ENCODE peak calls at places on chromosomes 11 and 22, in four cellular contexts. L is fibroblast of mammary gland, Z is brain microvascular endothelial cell, F is GM12865. G is an unnamed sample.

GRCh38 chr22:21707677-21708076 is 27.9 kb downstream of the YPEL1 start:
- DNase-seq in Z (no peak), F (no peak), L (no peak), G (no peak)

GRCh38 chr11:96055706-96056387 is 131.9 kb upstream of the MTMR2 start:
- DNase-seq in Z (peak; percentile 44), L (peak; percentile 72), F (no peak), G (no peak)

GRCh38 chr11:119479685-119480275 is 56.8 kb upstream of the THY1 start:
- DNase-seq in L (peak; percentile 42), Z (peak; percentile 44), F (peak; percentile 35), G (no peak)

GRCh38 chr11:119531623-119532022 is 108.7 kb upstream of the THY1 start:
- DNase-seq in Z (no peak), F (no peak), L (no peak), G (no peak)

GRCh38 chr22:31742682-31743081 is 7.2 kb downstream of the PRR14L start:
- DNase-seq in L (no peak), Z (no peak), F (no peak), G (no peak)

GRCh38 chr11:117458275-117459120 is 130.8 kb downstream of the CEP164 start:
- DNase-seq in F (peak; percentile 80), Z (no peak), L (no peak), G (no peak)

GRCh38 chr11:16248248-16248647 is 108.1 kb downstream of the SOX6 start:
- DNase-seq in F (no peak), Z (no peak), L (no peak), G (no peak)

GRCh38 chr22:39990688-39991087 is 4.1 kb upstream of the FAM83F start:
- DNase-seq in F (no peak), L (no peak), Z (no peak), G (no peak)

GRCh38 chr11:119120639-119121007 is 757 bp upstream of the HINFP start:
- DNase-seq in F (no peak), Z (no peak), L (peak; percentile 60), G (peak; percentile 84)

GRCh38 chr11:26953770-26954392 is 40.0 kb upstream of the FIBIN start:
- DNase-seq in L (peak; percentile 87), F (no peak), Z (peak; percentile 92), G (no peak)

GRCh38 chr22:46066691-46067090 is 83.6 kb upstream of the PPARA start:
- DNase-seq in L (peak; percentile 87), F (no peak), Z (no peak), G (no peak)

GRCh38 chr11:12232819-12233601 is 122.6 kb downstream of the MICAL2 start:
- DNase-seq in L (peak; percentile 92), Z (peak; percentile 95), F (no peak), G (peak; percentile 41)

GRCh38 chr11:15327786-15328231 is 213.1 kb downstream of the INSC start:
- DNase-seq in L (peak; percentile 16), F (peak; percentile 44), Z (peak; percentile 32), G (no peak)

GRCh38 chr11:103651341-103651998 is 385.0 kb upstream of the DDI1 start:
- DNase-seq in F (no peak), L (no peak), Z (no peak), G (no peak)

GRCh38 chr22:28810839-28811491 is 10.6 kb upstream of the XBP1 start:
- DNase-seq in Z (no peak), F (no peak), L (no peak), G (no peak)

GRCh38 chr22:49754674-49755590 is 72.7 kb downstream of the BRD1 start:
- DNase-seq in Z (no peak), L (no peak), F (no peak), G (no peak)

GRCh38 chr11:41308286-41308685 is 151.2 kb downstream of the LRRC4C start:
- DNase-seq in F (no peak), Z (no peak), L (no peak), G (no peak)

GRCh38 chr11:111917788-111918187 is 925 bp upstream of the C11orf52 start:
- DNase-seq in L (no peak), F (no peak), Z (no peak), G (no peak)

GRCh38 chr22:41713004-41713403 is 13.7 kb downstream of the MEI1 start:
- DNase-seq in F (no peak), Z (no peak), L (no peak), G (no peak)

GRCh38 chr11:68835749-68836148 is 6.0 kb downstream of the CPT1A start:
- DNase-seq in Z (no peak), F (no peak), L (no peak), G (no peak)

GRCh38 chr11:117972589-117973445 is 13.4 kb upstream of the IL10RA start:
- DNase-seq in F (no peak), Z (no peak), L (no peak), G (no peak)

GRCh38 chr11:67347964-67348749 is 5.2 kb downstream of the POLD4 start:
- DNase-seq in F (no peak), L (peak; percentile 61), Z (no peak), G (peak; percentile 81)

DNA sequence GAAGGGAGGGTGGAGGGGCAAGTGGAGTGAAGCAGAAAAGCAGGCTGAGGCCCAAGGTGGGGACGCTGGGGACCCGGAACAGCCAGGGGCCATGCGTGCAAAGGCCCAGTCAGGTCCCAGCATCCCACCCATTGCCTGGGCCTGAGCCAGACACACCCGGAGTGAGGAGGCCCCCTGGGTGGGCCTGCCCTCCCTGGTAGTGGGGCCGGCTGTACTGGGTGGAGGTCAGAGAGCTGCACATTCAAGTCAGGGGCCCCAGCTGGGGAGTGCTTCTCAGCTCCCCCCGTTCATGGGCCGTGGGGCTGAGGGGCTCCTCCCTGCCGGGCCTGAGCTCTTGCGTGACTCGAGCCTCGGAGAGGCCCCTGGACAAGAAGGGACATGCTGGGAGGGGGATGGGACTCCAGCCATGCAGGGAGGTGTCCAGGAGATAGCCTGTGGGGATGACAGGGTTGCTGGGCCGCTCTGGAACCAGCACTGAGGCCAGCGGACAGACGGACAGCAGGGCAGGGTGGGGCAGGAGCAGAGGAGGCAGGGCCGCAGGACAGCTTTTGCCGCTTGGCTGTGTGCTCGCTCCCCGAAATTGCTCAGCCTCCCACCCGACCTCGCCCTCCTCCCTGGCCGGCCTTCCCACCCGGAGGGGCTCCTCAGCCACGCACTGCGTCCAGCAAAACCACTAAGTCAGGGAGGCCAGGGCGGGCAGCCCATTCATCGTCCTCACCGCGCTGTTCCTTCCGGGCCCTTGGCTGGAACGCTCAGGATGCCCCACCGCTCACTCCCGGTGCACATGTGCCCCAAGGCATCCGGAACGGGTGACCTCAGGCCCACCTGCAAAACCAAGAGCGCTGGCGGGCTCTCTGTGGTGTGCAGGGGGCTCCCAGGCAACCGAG is 7.9 kb downstream of the TNNT3 start:
- DNase-seq in Z (no peak), F (no peak), L (no peak), G (no peak)
- TF ChIP-seq CTCF in Z (no peak), F (no peak), L (no peak), G (no peak)

DNA sequence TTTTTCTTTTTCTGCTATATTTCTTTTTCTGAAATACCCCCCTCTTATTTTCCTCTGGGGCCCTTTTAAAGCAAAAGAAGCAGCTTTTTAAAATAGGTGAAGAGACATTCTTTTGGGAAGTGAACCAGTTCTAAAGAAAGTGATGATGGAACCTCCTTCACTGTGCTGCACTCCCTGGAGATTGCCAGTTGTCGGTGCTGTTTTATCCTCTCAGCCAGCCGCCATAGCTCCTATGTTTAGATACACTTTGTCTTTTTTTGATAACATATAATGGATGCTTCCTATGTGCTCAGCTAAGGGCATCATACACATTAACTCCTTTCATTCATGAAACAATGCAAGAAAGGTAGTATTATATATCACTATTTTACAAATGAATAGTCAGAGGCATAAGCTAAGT is 14.0 kb downstream of the CFAP300 start:
- DNase-seq in L (no peak), F (no peak), Z (peak; percentile 16), G (no peak)
- TF ChIP-seq CTCF in L (peak; percentile 14), F (no peak), Z (peak; percentile 69), G (peak; percentile 14)

GRCh38 chr11:1622076-1622475 is at the start of gene KRTAP5-4:
- DNase-seq in F (no peak), L (no peak), Z (no peak), G (no peak)

GRCh38 chr11:1619449-1619848 is 2.5 kb downstream of the KRTAP5-4 start:
- DNase-seq in Z (peak; percentile 22), F (no peak), L (no peak), G (no peak)

GRCh38 chr11:1623716-1624115 is 1.8 kb upstream of the KRTAP5-4 start:
- DNase-seq in Z (no peak), F (no peak), L (no peak), G (no peak)

DNA sequence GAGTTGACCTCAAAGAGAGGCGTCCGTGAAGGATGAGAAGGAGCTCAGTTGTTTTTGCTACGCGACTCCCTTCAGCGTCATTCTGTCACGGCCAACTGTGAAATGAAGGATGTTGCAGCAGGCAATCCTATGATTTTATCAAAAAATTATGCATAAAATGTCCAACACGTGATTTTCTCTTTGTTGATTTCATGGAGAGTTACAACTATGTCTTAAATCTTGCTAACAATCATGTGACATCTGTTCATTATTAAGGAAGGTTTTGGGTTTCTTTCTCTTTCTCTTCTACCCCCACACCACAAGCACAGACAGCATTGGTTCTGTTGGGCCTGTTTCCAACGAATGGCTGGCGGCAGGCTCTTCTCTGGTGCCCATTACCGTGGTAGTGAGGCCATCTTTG is 3.7 kb downstream of the KRTAP5-4 start:
- DNase-seq in F (no peak), Z (no peak), L (no peak), G (no peak)
- TF ChIP-seq CTCF in F (no peak), Z (no peak), L (no peak), G (no peak)

GRCh38 chr11:110367571-110367970 is 62.2 kb upstream of the FDX1 start:
- DNase-seq in L (peak; percentile 11), F (no peak), Z (no peak), G (no peak)
- TF ChIP-seq CTCF in L (no peak), F (no peak), Z (no peak), G (no peak)

DNA sequence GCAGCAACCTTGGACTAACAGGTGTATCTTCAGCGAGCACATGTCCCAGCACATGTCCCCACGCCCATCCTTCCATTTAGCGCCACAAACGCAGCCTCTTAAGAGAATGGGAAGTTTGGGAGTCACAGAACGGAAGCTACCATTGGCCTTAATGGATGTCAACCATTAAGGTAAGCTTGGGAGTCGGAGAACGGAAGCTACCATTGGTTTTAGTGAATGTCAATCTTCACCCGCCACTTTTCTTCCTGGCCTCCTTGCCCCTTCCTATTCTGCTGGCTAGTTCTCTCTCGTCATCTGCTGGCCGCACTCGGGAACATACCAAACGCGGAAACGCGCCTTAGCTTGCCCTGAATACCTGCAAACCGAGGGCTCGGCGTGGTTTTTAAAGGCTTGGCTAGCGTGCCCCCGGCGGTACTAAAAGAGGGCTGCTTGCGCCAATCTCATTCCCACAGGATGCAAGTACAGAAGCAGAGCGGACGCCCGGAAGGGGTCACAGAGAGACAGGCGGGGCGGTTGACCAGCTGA is 24.3 kb downstream of the GLYATL1 start:
- DNase-seq in F (peak; percentile 13), Z (peak; percentile 22), L (peak; percentile 74), G (peak; percentile 26)
- TF ChIP-seq CTCF in F (no peak), Z (peak; percentile 52), L (peak; percentile 17), G (peak; percentile 17)

GRCh38 chr11:104823638-104824037 is 74.6 kb downstream of the CASP12 start:
- DNase-seq in F (no peak), L (no peak), Z (no peak), G (no peak)
- TF ChIP-seq CTCF in F (no peak), L (no peak), Z (no peak), G (no peak)

DNA sequence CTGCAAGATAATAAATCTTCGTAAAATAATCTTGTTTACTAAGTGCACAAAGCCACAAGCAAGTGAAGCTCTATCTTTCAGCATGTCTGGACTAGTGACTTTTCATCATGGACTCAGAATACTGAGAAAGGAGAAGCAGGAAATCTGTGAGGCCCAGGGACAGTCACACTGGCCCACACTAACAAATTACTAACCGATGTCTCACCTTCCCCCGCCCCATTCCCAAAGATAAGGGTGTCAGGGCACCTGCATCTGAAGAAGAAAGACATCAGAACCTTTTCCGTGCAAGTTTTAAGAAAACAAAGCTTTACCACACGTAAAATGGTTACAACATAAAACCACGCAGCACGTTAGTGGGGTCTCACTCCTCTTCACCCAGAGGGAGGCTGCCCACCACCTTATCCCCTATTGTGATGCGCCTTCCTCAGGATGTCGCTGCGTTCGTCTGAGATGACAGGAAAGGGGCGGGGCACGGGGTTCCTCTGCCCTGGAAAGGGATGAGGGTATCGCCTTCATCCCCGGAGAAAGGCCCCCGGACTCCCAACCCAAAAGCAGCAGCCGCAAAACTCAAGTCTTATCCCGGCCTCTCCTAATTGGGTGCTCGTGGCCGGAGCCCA is 603 bp downstream of the BTBD10 start:
- DNase-seq in F (peak; percentile 56), L (peak; percentile 24), Z (peak; percentile 33), G (no peak)
- TF ChIP-seq CTCF in F (no peak), L (no peak), Z (peak; percentile 5), G (no peak)